ENCODE peak calls at places on chromosomes 6 and 20, in eight cellular contexts. K, V, G, M, F, N, E and X are unnamed samples.

GRCh38 chr6:31969712-31970603 is 2.0 kb downstream of the DXO start:
- DNase-seq in K (no peak), V (no peak), G (no peak), M (peak; percentile 66), F (no peak), N (peak; percentile 56), E (no peak), X (no peak)

GRCh38 chr6:155481215-155481614 is 25.6 kb upstream of the NOX3 start:
- DNase-seq in K (no peak), V (no peak), G (no peak), M (peak; percentile 66), F (no peak), N (peak; percentile 71), E (no peak), X (no peak)

GRCh38 chr6:81049425-81050042 is 702.9 kb downstream of the TENT5A start:
- DNase-seq in K (no peak), V (no peak), G (no peak), M (peak; percentile 50), F (no peak), N (peak; percentile 3), E (no peak), X (no peak)

GRCh38 chr6:159980474-159980873 is 11.6 kb downstream of the IGF2R start:
- DNase-seq in K (no peak), V (no peak), G (no peak), M (no peak), F (no peak), N (no peak), E (no peak), X (no peak)

GRCh38 chr6:144662812-144663211 is 377.7 kb downstream of the UTRN start:
- DNase-seq in K (no peak), V (no peak), G (no peak), M (peak; percentile 18), F (no peak), N (no peak), E (no peak), X (peak; percentile 35)

GRCh38 chr6:444653-445275 is 53.2 kb downstream of the IRF4 start:
- DNase-seq in K (no peak), V (no peak), G (no peak), M (no peak), F (no peak), N (peak; percentile 24), E (no peak), X (no peak)

GRCh38 chr6:3325210-3325609 is 66.5 kb downstream of the PSMG4 start:
- DNase-seq in K (peak; percentile 43), V (no peak), G (no peak), M (peak; percentile 70), F (no peak), N (peak; percentile 88), E (no peak), X (peak; percentile 32)

GRCh38 chr6:23533311-23533710 is 592.7 kb upstream of the NRSN1 start:
- DNase-seq in K (peak; percentile 20), V (no peak), G (no peak), M (no peak), F (no peak), N (no peak), E (peak; percentile 1), X (no peak)

GRCh38 chr20:37673429-37673828 is 20.4 kb upstream of the CTNNBL1 start:
- DNase-seq in K (no peak), V (no peak), G (no peak), M (no peak), F (no peak), N (no peak), E (no peak), X (no peak)

GRCh38 chr20:37680420-37680819 is 13.4 kb upstream of the CTNNBL1 start:
- DNase-seq in K (peak; percentile 43), V (no peak), G (no peak), M (no peak), F (peak; percentile 26), N (peak; percentile 44), E (no peak), X (peak; percentile 26)

GRCh38 chr20:37681384-37681977 is 12.3 kb upstream of the CTNNBL1 start:
- DNase-seq in K (no peak), V (peak; percentile 33), G (no peak), M (no peak), F (no peak), N (no peak), E (no peak), X (no peak)

GRCh38 chr20:37676440-37676839 is 17.4 kb upstream of the CTNNBL1 start:
- DNase-seq in K (no peak), V (no peak), G (no peak), M (no peak), F (no peak), N (no peak), E (no peak), X (no peak)

GRCh38 chr20:37677969-37678610 is 15.7 kb upstream of the CTNNBL1 start:
- DNase-seq in K (peak; percentile 19), V (no peak), G (no peak), M (no peak), F (no peak), N (no peak), E (no peak), X (no peak)
- TF ChIP-seq EZH2 in K (no peak), V (no peak), G (no peak), M (no peak), F (no peak), N (no peak), E (no peak), X (no peak)

GRCh38 chr6:132458887-132459604 is 53.9 kb downstream of the STX7 start:
- DNase-seq in K (no peak), V (no peak), G (no peak), M (no peak), F (no peak), N (no peak), E (no peak), X (no peak)

GRCh38 chr6:132464538-132465256 is 48.2 kb downstream of the STX7 start:
- DNase-seq in K (peak; percentile 37), V (no peak), G (no peak), M (peak; percentile 25), F (peak; percentile 12), N (peak; percentile 30), E (peak; percentile 31), X (no peak)

GRCh38 chr6:132459605-132459952 is 53.3 kb downstream of the STX7 start:
- DNase-seq in K (no peak), V (no peak), G (no peak), M (no peak), F (no peak), N (no peak), E (no peak), X (no peak)

GRCh38 chr6:132465530-132466485 is 47.1 kb downstream of the STX7 start:
- DNase-seq in K (no peak), V (no peak), G (no peak), M (no peak), F (no peak), N (no peak), E (no peak), X (no peak)

DNA sequence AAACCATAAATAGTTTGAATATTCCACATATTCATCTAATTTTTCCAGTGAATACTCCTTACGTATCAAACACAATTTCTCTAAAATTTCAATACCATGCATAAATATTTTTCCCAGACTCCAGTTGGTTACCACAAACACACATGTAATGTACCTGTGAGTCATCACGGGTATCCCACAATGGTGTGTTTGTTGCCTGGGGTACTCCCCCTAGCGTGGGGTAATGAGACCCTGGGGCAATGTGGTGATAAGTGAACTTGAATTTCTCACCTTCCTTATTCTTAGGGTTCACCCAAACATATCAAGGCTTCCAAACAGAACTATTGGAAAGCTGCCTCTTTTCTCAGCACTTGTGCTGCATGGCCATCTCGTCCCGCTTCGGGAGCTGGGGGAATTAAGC is 51.0 kb downstream of the STX7 start:
- DNase-seq in K (peak; percentile 24), V (no peak), G (no peak), M (no peak), F (no peak), N (no peak), E (no peak), X (peak; percentile 47)
- H3K36me3 ChIP-seq in K (peaks cover 13% of the 10 kb centered on the region), V (peaks cover 18% of the 10 kb centered on the region), G (no peaks in the 10 kb centered on the region), M (peaks cover 38% of the 10 kb centered on the region), F (no peaks in the 10 kb centered on the region), N (peaks cover 56% of the 10 kb centered on the region), E (peaks cover 47% of the 10 kb centered on the region), X (peaks cover 12% of the 10 kb centered on the region)

GRCh38 chr20:63359164-63359934 is 1.8 kb downstream of the CHRNA4 start:
- DNase-seq in K (no peak), V (no peak), G (no peak), M (no peak), F (no peak), N (no peak), E (no peak), X (no peak)

GRCh38 chr20:63362426-63363009 is 1.4 kb upstream of the CHRNA4 start:
- DNase-seq in K (no peak), V (no peak), G (no peak), M (no peak), F (no peak), N (no peak), E (no peak), X (no peak)

GRCh38 chr20:63361507-63362425 is 617 bp upstream of the CHRNA4 start:
- DNase-seq in K (no peak), V (peak; percentile 68), G (no peak), M (no peak), F (no peak), N (peak; percentile 18), E (no peak), X (no peak)

GRCh38 chr20:63359937-63360849 is 956 bp downstream of the CHRNA4 start:
- DNase-seq in K (no peak), V (peak; percentile 54), G (no peak), M (no peak), F (no peak), N (no peak), E (no peak), X (no peak)

DNA sequence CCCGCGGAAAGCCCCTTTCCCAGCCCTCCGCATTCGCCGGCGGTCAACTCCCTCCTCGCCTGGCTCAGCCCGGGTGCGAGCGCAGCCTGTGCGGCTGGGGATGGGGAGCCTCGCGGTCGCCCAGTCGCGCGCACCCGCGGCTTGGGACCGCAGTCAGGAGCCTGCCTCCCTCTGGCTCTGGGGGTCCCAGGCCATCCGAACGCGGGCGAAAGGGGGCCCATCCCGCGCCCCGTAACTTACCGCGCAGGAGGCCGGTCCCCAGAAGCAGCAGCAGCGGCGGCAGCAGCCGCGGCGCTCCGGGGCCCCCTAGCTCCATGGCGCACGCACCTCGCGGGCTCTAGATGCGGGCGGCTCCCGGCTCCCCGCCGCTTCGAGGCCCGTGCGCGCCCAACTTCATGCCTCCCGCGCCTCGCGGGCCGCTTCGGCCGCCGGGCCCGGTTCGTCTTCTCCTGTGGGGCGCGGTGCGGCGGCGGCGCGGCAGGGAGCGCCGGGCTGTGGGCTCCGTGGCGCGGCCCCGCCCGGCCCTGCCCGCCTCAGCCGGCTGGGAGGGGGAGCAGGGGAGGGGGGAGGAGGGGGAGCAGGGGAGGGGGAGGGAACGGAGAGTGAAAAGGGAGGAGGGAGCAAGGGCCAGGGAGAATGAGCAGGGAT is at the start of gene CHRNA4:
- DNase-seq in K (no peak), V (peak; percentile 56), G (no peak), M (no peak), F (peak; percentile 48), N (peak; percentile 24), E (no peak), X (no peak)
- TF ChIP-seq EZH2 in K (no peak), V (no peak), G (no peak), M (peak; percentile 69), F (no peak), N (no peak), E (no peak), X (no peak)

GRCh38 chr20:41040855-41041254 is 12.2 kb downstream of the TOP1 start:
- DNase-seq in K (no peak), V (no peak), G (no peak), M (no peak), F (no peak), N (no peak), E (no peak), X (no peak)

GRCh38 chr20:41044409-41045062 is 15.9 kb downstream of the TOP1 start:
- DNase-seq in K (no peak), V (no peak), G (no peak), M (no peak), F (no peak), N (no peak), E (no peak), X (no peak)

GRCh38 chr20:41038878-41039404 is 10.3 kb downstream of the TOP1 start:
- DNase-seq in K (no peak), V (no peak), G (no peak), M (no peak), F (peak; percentile 39), N (no peak), E (no peak), X (no peak)

GRCh38 chr20:41038149-41038877 is 9.7 kb downstream of the TOP1 start:
- DNase-seq in K (no peak), V (no peak), G (no peak), M (no peak), F (no peak), N (no peak), E (no peak), X (no peak)

DNA sequence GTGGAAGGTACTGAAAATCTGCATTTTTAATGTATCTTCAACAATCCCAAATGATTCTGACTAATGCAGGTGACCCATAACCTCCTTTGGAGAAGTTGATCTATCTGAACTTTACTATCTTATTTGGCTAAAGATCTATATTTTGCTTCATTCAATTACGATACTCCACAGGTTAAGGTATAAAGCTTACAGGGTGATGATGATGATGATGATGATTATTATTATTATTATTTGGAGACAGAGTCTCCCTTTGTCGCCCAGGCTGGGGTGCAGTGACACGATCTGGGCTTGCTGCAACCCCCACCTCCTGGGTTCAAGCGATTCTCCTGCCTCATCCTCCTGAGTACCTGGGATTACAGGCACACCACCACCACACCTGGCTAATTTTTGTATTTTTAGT is 13.1 kb downstream of the TOP1 start:
- DNase-seq in K (no peak), V (no peak), G (no peak), M (no peak), F (no peak), N (no peak), E (no peak), X (no peak)
- H3K36me3 ChIP-seq in K (peaks cover 39% of the 10 kb centered on the region), V (no peaks in the 10 kb centered on the region), G (no peaks in the 10 kb centered on the region), M (no peaks in the 10 kb centered on the region), F (no peaks in the 10 kb centered on the region), N (no peaks in the 10 kb centered on the region), E (peaks cover 19% of the 10 kb centered on the region), X (peaks cover 2% of the 10 kb centered on the region)